ENCODE peak calls at places on chromosome 6, in six cellular contexts. One of them, this sample, is unnamed.

GRCh38 chr6:107539409-107539808 is 49.5 kb downstream of the SOBP start:
- DNase-seq in sigmoid colon: no peak
- DNase-seq in adrenal gland: no peak
- DNase-seq in heart right ventricle: no peak
- DNase-seq in fibroblast of lung: peak; percentile 29
- DNase-seq in left ventricle myocardium inferior: no peak
- DNase-seq in this sample: peak; percentile 31

GRCh38 chr6:22913612-22914011 is 344.2 kb downstream of the HDGFL1 start:
- DNase-seq in sigmoid colon: no peak
- DNase-seq in adrenal gland: no peak
- DNase-seq in heart right ventricle: no peak
- DNase-seq in fibroblast of lung: no peak
- DNase-seq in left ventricle myocardium inferior: no peak
- DNase-seq in this sample: no peak

GRCh38 chr6:11491998-11492397 is 45.6 kb upstream of the TMEM170B start:
- DNase-seq in sigmoid colon: no peak
- DNase-seq in adrenal gland: no peak
- DNase-seq in heart right ventricle: no peak
- DNase-seq in fibroblast of lung: no peak
- DNase-seq in left ventricle myocardium inferior: no peak
- DNase-seq in this sample: no peak

GRCh38 chr6:142760152-142760551 is 184.8 kb downstream of the HIVEP2 start:
- DNase-seq in sigmoid colon: no peak
- DNase-seq in adrenal gland: no peak
- DNase-seq in heart right ventricle: no peak
- DNase-seq in fibroblast of lung: no peak
- DNase-seq in left ventricle myocardium inferior: no peak
- DNase-seq in this sample: no peak

GRCh38 chr6:49906511-49906910 is 40.2 kb upstream of the CRISP1 start:
- DNase-seq in sigmoid colon: no peak
- DNase-seq in adrenal gland: no peak
- DNase-seq in heart right ventricle: no peak
- DNase-seq in fibroblast of lung: peak; percentile 35
- DNase-seq in left ventricle myocardium inferior: no peak
- DNase-seq in this sample: no peak

GRCh38 chr6:88370127-88370710 is 204.1 kb upstream of the CNR1 start:
- DNase-seq in sigmoid colon: no peak
- DNase-seq in adrenal gland: no peak
- DNase-seq in heart right ventricle: no peak
- DNase-seq in fibroblast of lung: no peak
- DNase-seq in left ventricle myocardium inferior: no peak
- DNase-seq in this sample: no peak

GRCh38 chr6:124964084-124964763 is 2.0 kb downstream of the RNF217 start:
- DNase-seq in sigmoid colon: peak; percentile 85
- DNase-seq in adrenal gland: peak; percentile 72
- DNase-seq in heart right ventricle: no peak
- DNase-seq in fibroblast of lung: peak; percentile 88
- DNase-seq in left ventricle myocardium inferior: no peak
- DNase-seq in this sample: no peak

GRCh38 chr6:39688494-39688893 is 36.7 kb downstream of the KIF6 start:
- DNase-seq in sigmoid colon: no peak
- DNase-seq in adrenal gland: no peak
- DNase-seq in heart right ventricle: no peak
- DNase-seq in fibroblast of lung: peak; percentile 82
- DNase-seq in left ventricle myocardium inferior: no peak
- DNase-seq in this sample: no peak

GRCh38 chr6:67888886-67889681 is 746.0 kb upstream of the ADGRB3 start:
- DNase-seq in sigmoid colon: no peak
- DNase-seq in adrenal gland: no peak
- DNase-seq in heart right ventricle: no peak
- DNase-seq in fibroblast of lung: no peak
- DNase-seq in left ventricle myocardium inferior: no peak
- DNase-seq in this sample: no peak

GRCh38 chr6:41439524-41440418 is 104.4 kb downstream of the NCR2 start:
- DNase-seq in sigmoid colon: no peak
- DNase-seq in adrenal gland: no peak
- DNase-seq in heart right ventricle: no peak
- DNase-seq in fibroblast of lung: no peak
- DNase-seq in left ventricle myocardium inferior: no peak
- DNase-seq in this sample: no peak

GRCh38 chr6:17483391-17484016 is 90.1 kb downstream of the CAP2 start:
- DNase-seq in sigmoid colon: no peak
- DNase-seq in adrenal gland: no peak
- DNase-seq in heart right ventricle: peak; percentile 22
- DNase-seq in fibroblast of lung: no peak
- DNase-seq in left ventricle myocardium inferior: no peak
- DNase-seq in this sample: no peak

GRCh38 chr6:148166339-148166949 is 176.2 kb upstream of the SASH1 start:
- DNase-seq in sigmoid colon: no peak
- DNase-seq in adrenal gland: no peak
- DNase-seq in heart right ventricle: peak; percentile 23
- DNase-seq in fibroblast of lung: peak; percentile 81
- DNase-seq in left ventricle myocardium inferior: no peak
- DNase-seq in this sample: peak; percentile 1

GRCh38 chr6:43254138-43254817 is 11.0 kb downstream of the TTBK1 start:
- DNase-seq in sigmoid colon: no peak
- DNase-seq in adrenal gland: peak; percentile 26
- DNase-seq in heart right ventricle: no peak
- DNase-seq in fibroblast of lung: peak; percentile 9
- DNase-seq in left ventricle myocardium inferior: no peak
- DNase-seq in this sample: no peak

GRCh38 chr6:166851426-166851825 is 104.9 kb downstream of the RNASET2 start:
- DNase-seq in sigmoid colon: no peak
- DNase-seq in adrenal gland: no peak
- DNase-seq in heart right ventricle: no peak
- DNase-seq in fibroblast of lung: no peak
- DNase-seq in left ventricle myocardium inferior: no peak
- DNase-seq in this sample: no peak

GRCh38 chr6:143878272-143878760 is 14.0 kb downstream of the ZC2HC1B start:
- DNase-seq in sigmoid colon: no peak
- DNase-seq in adrenal gland: no peak
- DNase-seq in heart right ventricle: no peak
- DNase-seq in fibroblast of lung: no peak
- DNase-seq in left ventricle myocardium inferior: no peak
- DNase-seq in this sample: no peak

GRCh38 chr6:57063847-57064246 is 17.4 kb downstream of the KIAA1586 start:
- DNase-seq in sigmoid colon: no peak
- DNase-seq in adrenal gland: no peak
- DNase-seq in heart right ventricle: no peak
- DNase-seq in fibroblast of lung: no peak
- DNase-seq in left ventricle myocardium inferior: no peak
- DNase-seq in this sample: no peak

GRCh38 chr6:108961985-108962384 is 113.8 kb downstream of the ARMC2 start:
- DNase-seq in sigmoid colon: no peak
- DNase-seq in adrenal gland: no peak
- DNase-seq in heart right ventricle: no peak
- DNase-seq in fibroblast of lung: peak; percentile 89
- DNase-seq in left ventricle myocardium inferior: no peak
- DNase-seq in this sample: no peak

GRCh38 chr6:142682985-142683384 is 262.0 kb downstream of the HIVEP2 start:
- DNase-seq in sigmoid colon: no peak
- DNase-seq in adrenal gland: no peak
- DNase-seq in heart right ventricle: no peak
- DNase-seq in fibroblast of lung: no peak
- DNase-seq in left ventricle myocardium inferior: no peak
- DNase-seq in this sample: no peak

GRCh38 chr6:98871821-98872220 is 37.4 kb downstream of the POU3F2 start:
- DNase-seq in sigmoid colon: no peak
- DNase-seq in adrenal gland: no peak
- DNase-seq in heart right ventricle: no peak
- DNase-seq in fibroblast of lung: no peak
- DNase-seq in left ventricle myocardium inferior: no peak
- DNase-seq in this sample: no peak

GRCh38 chr6:12801141-12801540 is 84.6 kb downstream of the PHACTR1 start:
- DNase-seq in sigmoid colon: no peak
- DNase-seq in adrenal gland: no peak
- DNase-seq in heart right ventricle: no peak
- DNase-seq in fibroblast of lung: no peak
- DNase-seq in left ventricle myocardium inferior: no peak
- DNase-seq in this sample: no peak

GRCh38 chr6:12803486-12803885 is 86.9 kb downstream of the PHACTR1 start:
- DNase-seq in sigmoid colon: no peak
- DNase-seq in adrenal gland: no peak
- DNase-seq in heart right ventricle: no peak
- DNase-seq in fibroblast of lung: no peak
- DNase-seq in left ventricle myocardium inferior: no peak
- DNase-seq in this sample: no peak

GRCh38 chr6:12802440-12802839 is 85.9 kb downstream of the PHACTR1 start:
- DNase-seq in sigmoid colon: no peak
- DNase-seq in adrenal gland: no peak
- DNase-seq in heart right ventricle: no peak
- DNase-seq in fibroblast of lung: no peak
- DNase-seq in left ventricle myocardium inferior: no peak
- DNase-seq in this sample: no peak

DNA sequence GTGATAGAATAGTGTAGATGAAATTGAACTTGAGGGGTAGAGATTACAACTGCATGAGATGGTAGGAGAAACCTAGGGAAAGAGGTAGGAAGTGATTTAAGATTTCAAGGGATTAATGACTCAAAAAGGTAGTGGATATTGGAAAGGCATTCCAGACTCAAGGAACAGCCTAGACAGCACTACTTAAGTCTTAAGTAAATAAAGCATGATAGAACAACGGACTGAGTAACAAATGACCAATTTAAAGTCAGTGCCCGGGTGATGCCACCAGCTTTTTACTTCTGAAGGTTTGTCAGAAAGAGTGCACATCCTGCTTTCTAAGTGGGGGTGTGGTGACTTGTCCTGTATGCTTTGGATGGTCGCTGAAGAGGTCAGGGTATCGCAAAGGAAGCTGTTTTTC is 81.8 kb downstream of the PHACTR1 start:
- DNase-seq in sigmoid colon: no peak
- DNase-seq in adrenal gland: no peak
- DNase-seq in heart right ventricle: no peak
- DNase-seq in fibroblast of lung: no peak
- DNase-seq in left ventricle myocardium inferior: no peak
- DNase-seq in this sample: no peak
- H3K27me3 ChIP-seq in sigmoid colon: no peaks in the 10 kb centered on the region
- H3K27me3 ChIP-seq in adrenal gland: peaks cover 12% of the 10 kb centered on the region
- H3K27me3 ChIP-seq in heart right ventricle: peaks cover 6% of the 10 kb centered on the region
- H3K27me3 ChIP-seq in fibroblast of lung: no peaks in the 10 kb centered on the region
- H3K27me3 ChIP-seq in left ventricle myocardium inferior: peaks cover 33% of the 10 kb centered on the region
- H3K27me3 ChIP-seq in this sample: no peaks in the 10 kb centered on the region

DNA sequence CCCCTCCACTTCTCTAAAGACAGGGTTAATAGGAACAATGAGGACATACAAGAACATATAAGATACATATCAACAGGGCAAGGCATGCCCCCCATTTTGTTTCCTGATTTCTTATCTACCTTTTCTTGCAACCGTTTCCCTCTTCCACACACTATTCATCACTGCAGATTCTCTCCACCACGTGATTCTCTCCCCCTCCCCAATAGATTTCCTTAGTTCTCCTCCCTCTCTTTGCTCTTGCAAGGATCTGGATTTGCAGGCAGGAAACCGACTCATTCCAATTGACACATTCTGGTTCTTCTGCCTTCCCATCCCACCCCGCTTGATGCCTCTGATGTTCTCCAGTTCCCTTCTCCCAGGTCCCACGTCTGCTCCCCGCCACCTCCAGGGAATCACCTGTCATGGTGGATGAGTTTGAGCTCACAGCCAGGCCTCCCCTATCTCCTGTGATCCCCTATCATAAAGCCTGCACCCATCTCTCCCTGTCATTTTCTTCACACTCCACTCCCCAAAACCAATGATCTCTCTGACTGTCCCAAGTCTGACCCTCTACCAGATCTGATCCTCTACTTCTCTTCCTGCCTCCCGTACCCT is 7.5 kb downstream of the GABBR1 start:
- DNase-seq in sigmoid colon: no peak
- DNase-seq in adrenal gland: no peak
- DNase-seq in heart right ventricle: no peak
- DNase-seq in fibroblast of lung: no peak
- DNase-seq in left ventricle myocardium inferior: no peak
- DNase-seq in this sample: no peak
- H3K4me3 ChIP-seq in sigmoid colon: no peak overlapping the region
- H3K4me3 ChIP-seq in adrenal gland: no peak overlapping the region
- H3K4me3 ChIP-seq in heart right ventricle: no peak overlapping the region
- H3K4me3 ChIP-seq in fibroblast of lung: no peak overlapping the region
- H3K4me3 ChIP-seq in left ventricle myocardium inferior: no peak overlapping the region
- H3K4me3 ChIP-seq in this sample: no peak overlapping the region

GRCh38 chr6:31476515-31477139 is 21.3 kb upstream of the MICB start:
- DNase-seq in sigmoid colon: no peak
- DNase-seq in adrenal gland: no peak
- DNase-seq in heart right ventricle: no peak
- DNase-seq in fibroblast of lung: no peak
- DNase-seq in left ventricle myocardium inferior: no peak
- DNase-seq in this sample: no peak
- TF ChIP-seq CTCF in sigmoid colon: no peak
- TF ChIP-seq CTCF in adrenal gland: no peak
- TF ChIP-seq CTCF in heart right ventricle: no peak
- TF ChIP-seq CTCF in fibroblast of lung: no peak
- TF ChIP-seq CTCF in left ventricle myocardium inferior: no peak
- TF ChIP-seq CTCF in this sample: no peak

GRCh38 chr6:168901076-168901475 is 352.6 kb downstream of the THBS2 start:
- DNase-seq in sigmoid colon: no peak
- DNase-seq in adrenal gland: no peak
- DNase-seq in heart right ventricle: no peak
- DNase-seq in fibroblast of lung: no peak
- DNase-seq in left ventricle myocardium inferior: no peak
- DNase-seq in this sample: no peak

GRCh38 chr6:168905451-168906090 is 348.1 kb downstream of the THBS2 start:
- DNase-seq in sigmoid colon: no peak
- DNase-seq in adrenal gland: no peak
- DNase-seq in heart right ventricle: no peak
- DNase-seq in fibroblast of lung: peak; percentile 9
- DNase-seq in left ventricle myocardium inferior: no peak
- DNase-seq in this sample: no peak

GRCh38 chr6:168902075-168902474 is 351.6 kb downstream of the THBS2 start:
- DNase-seq in sigmoid colon: no peak
- DNase-seq in adrenal gland: no peak
- DNase-seq in heart right ventricle: no peak
- DNase-seq in fibroblast of lung: no peak
- DNase-seq in left ventricle myocardium inferior: no peak
- DNase-seq in this sample: no peak

GRCh38 chr6:168906251-168906845 is 347.3 kb downstream of the THBS2 start:
- DNase-seq in sigmoid colon: no peak
- DNase-seq in adrenal gland: no peak
- DNase-seq in heart right ventricle: no peak
- DNase-seq in fibroblast of lung: no peak
- DNase-seq in left ventricle myocardium inferior: no peak
- DNase-seq in this sample: no peak

DNA sequence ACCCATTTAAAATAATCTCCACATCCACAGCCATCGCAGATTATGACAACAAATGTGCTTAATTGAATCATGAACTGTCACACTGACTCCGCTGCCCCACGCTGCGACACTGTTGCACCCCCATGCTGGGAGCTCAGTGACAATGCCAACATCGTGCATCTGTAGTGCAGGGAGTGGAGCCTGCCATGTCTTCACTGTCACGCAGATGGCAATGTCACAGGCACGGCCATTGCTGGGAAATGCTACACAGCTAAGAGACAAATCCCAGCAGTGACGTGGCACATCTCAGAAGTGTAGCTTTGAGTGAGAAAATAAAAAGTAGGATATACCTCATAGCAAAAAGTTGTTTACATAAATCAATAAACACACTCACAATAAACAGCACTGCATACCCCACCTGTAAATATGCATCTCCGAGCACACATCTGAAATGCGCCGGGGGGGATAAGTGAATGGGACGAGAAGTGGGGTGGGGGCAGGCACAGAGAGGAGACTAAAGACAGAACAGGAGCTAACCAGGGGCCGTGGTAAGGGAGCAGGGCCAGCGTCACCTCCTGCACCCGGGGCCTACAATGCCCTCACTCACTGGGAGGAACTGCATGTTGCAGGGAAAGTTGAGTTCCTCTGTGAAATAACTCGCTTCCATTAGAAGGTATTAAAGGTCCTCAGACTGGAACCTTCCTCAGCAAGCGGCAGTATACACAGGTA is 349.9 kb downstream of the THBS2 start:
- DNase-seq in sigmoid colon: no peak
- DNase-seq in adrenal gland: no peak
- DNase-seq in heart right ventricle: no peak
- DNase-seq in fibroblast of lung: no peak
- DNase-seq in left ventricle myocardium inferior: no peak
- DNase-seq in this sample: no peak
- H3K27me3 ChIP-seq in sigmoid colon: no peaks in the 10 kb centered on the region
- H3K27me3 ChIP-seq in adrenal gland: no peaks in the 10 kb centered on the region
- H3K27me3 ChIP-seq in heart right ventricle: no peaks in the 10 kb centered on the region
- H3K27me3 ChIP-seq in fibroblast of lung: no peaks in the 10 kb centered on the region
- H3K27me3 ChIP-seq in left ventricle myocardium inferior: peaks cover 58% of the 10 kb centered on the region
- H3K27me3 ChIP-seq in this sample: no peaks in the 10 kb centered on the region